ENCODE peak calls at places on chromosomes 1 and 21, in four cellular contexts. One of them, this sample, is unnamed. For H3K9me3, the result is how much of the 10 kb centered on the place peaks cover.

GRCh38 chr1:233714631-233715217 is 100.8 kb downstream of the KCNK1 start:
- DNase-seq in aorta: no peak
- DNase-seq in psoas muscle: no peak
- DNase-seq in CD4-positive, alpha-beta T cell: no peak
- DNase-seq in this sample: no peak

GRCh38 chr1:244319283-244320132 is 132.2 kb downstream of the ADSS2 start:
- DNase-seq in psoas muscle: no peak
- DNase-seq in CD4-positive, alpha-beta T cell: no peak
- DNase-seq in aorta: no peak
- DNase-seq in this sample: no peak

GRCh38 chr1:1082239-1083180 is 8.4 kb upstream of the RNF223 start:
- DNase-seq in aorta: no peak
- DNase-seq in CD4-positive, alpha-beta T cell: no peak
- DNase-seq in psoas muscle: no peak
- DNase-seq in this sample: peak

GRCh38 chr21:34305605-34306235 is 58.1 kb upstream of the KCNE2 start:
- DNase-seq in CD4-positive, alpha-beta T cell: no peak
- DNase-seq in psoas muscle: no peak
- DNase-seq in aorta: no peak
- DNase-seq in this sample: no peak

GRCh38 chr1:162983671-162984425 is 85.3 kb upstream of the RGS4 start:
- DNase-seq in CD4-positive, alpha-beta T cell: no peak
- DNase-seq in aorta: no peak
- DNase-seq in psoas muscle: no peak
- DNase-seq in this sample: no peak

GRCh38 chr1:22053861-22054770 is 1.6 kb downstream of the CDC42 start:
- DNase-seq in psoas muscle: no peak
- DNase-seq in CD4-positive, alpha-beta T cell: no peak
- DNase-seq in aorta: no peak
- DNase-seq in this sample: no peak

GRCh38 chr1:15469836-15470495 is 5.9 kb upstream of the CELA2B start:
- DNase-seq in psoas muscle: no peak
- DNase-seq in CD4-positive, alpha-beta T cell: no peak
- DNase-seq in aorta: no peak
- DNase-seq in this sample: no peak

GRCh38 chr1:234889643-234890042 is 239.0 kb downstream of the TOMM20 start:
- DNase-seq in CD4-positive, alpha-beta T cell: no peak
- DNase-seq in aorta: no peak
- DNase-seq in psoas muscle: no peak
- DNase-seq in this sample: no peak

GRCh38 chr21:17901458-17902092 is 82.4 kb upstream of the C21orf91 start:
- DNase-seq in psoas muscle: no peak
- DNase-seq in CD4-positive, alpha-beta T cell: no peak
- DNase-seq in aorta: no peak
- DNase-seq in this sample: no peak

GRCh38 chr1:167881069-167881468 is 32.9 kb downstream of the ADCY10 start:
- DNase-seq in aorta: no peak
- DNase-seq in psoas muscle: no peak
- DNase-seq in CD4-positive, alpha-beta T cell: no peak
- DNase-seq in this sample: no peak

GRCh38 chr1:57678138-57678537 is 254.3 kb upstream of the DAB1 start:
- DNase-seq in aorta: no peak
- DNase-seq in CD4-positive, alpha-beta T cell: no peak
- DNase-seq in psoas muscle: no peak
- DNase-seq in this sample: no peak

GRCh38 chr1:51708911-51709760 is 92.2 kb downstream of the OSBPL9 start:
- DNase-seq in aorta: no peak
- DNase-seq in psoas muscle: no peak
- DNase-seq in CD4-positive, alpha-beta T cell: no peak
- DNase-seq in this sample: no peak

GRCh38 chr1:216793303-216793702 is 70.1 kb upstream of the ESRRG start:
- DNase-seq in psoas muscle: no peak
- DNase-seq in CD4-positive, alpha-beta T cell: no peak
- DNase-seq in aorta: no peak
- DNase-seq in this sample: no peak

GRCh38 chr1:44847786-44848185 is 4.7 kb upstream of the PTCH2 start:
- DNase-seq in aorta: no peak
- DNase-seq in psoas muscle: no peak
- DNase-seq in CD4-positive, alpha-beta T cell: no peak
- DNase-seq in this sample: no peak

GRCh38 chr1:156958247-156958714 is 37.8 kb downstream of the LRRC71 start:
- DNase-seq in aorta: no peak
- DNase-seq in psoas muscle: no peak
- DNase-seq in CD4-positive, alpha-beta T cell: no peak
- DNase-seq in this sample: no peak

GRCh38 chr1:113217447-113218208 is 144.6 kb downstream of the LRIG2 start:
- DNase-seq in CD4-positive, alpha-beta T cell: no peak
- DNase-seq in psoas muscle: no peak
- DNase-seq in aorta: no peak
- DNase-seq in this sample: no peak

GRCh38 chr1:201418461-201418860 is 3.1 kb downstream of the TNNI1 start:
- DNase-seq in aorta: peak
- DNase-seq in psoas muscle: no peak
- DNase-seq in CD4-positive, alpha-beta T cell: no peak
- DNase-seq in this sample: no peak

GRCh38 chr21:36319767-36320420 is at the start of gene MORC3:
- DNase-seq in aorta: peak
- DNase-seq in CD4-positive, alpha-beta T cell: peak
- DNase-seq in psoas muscle: peak
- DNase-seq in this sample: peak

GRCh38 chr1:236000781-236001180 is 64.1 kb downstream of the NID1 start:
- DNase-seq in psoas muscle: no peak
- DNase-seq in aorta: no peak
- DNase-seq in CD4-positive, alpha-beta T cell: no peak
- DNase-seq in this sample: no peak

GRCh38 chr1:223177681-223178080 is 34.6 kb upstream of the TLR5 start:
- DNase-seq in aorta: peak
- DNase-seq in psoas muscle: no peak
- DNase-seq in CD4-positive, alpha-beta T cell: no peak
- DNase-seq in this sample: peak

GRCh38 chr1:231192620-231193163 is 30.8 kb downstream of the TRIM67 start:
- DNase-seq in aorta: no peak
- DNase-seq in CD4-positive, alpha-beta T cell: no peak
- DNase-seq in psoas muscle: no peak
- DNase-seq in this sample: peak

GRCh38 chr1:176820292-176821056 is 344.0 kb downstream of the ASTN1 start:
- DNase-seq in CD4-positive, alpha-beta T cell: no peak
- DNase-seq in psoas muscle: no peak
- DNase-seq in aorta: no peak
- DNase-seq in this sample: no peak

GRCh38 chr21:34351786-34352241 is 12.0 kb upstream of the KCNE2 start:
- DNase-seq in CD4-positive, alpha-beta T cell: peak
- DNase-seq in aorta: no peak
- DNase-seq in psoas muscle: no peak
- DNase-seq in this sample: no peak

GRCh38 chr1:156926175-156926574 is 5.7 kb downstream of the LRRC71 start:
- DNase-seq in CD4-positive, alpha-beta T cell: peak
- DNase-seq in aorta: peak
- DNase-seq in psoas muscle: peak
- DNase-seq in this sample: peak

GRCh38 chr1:180112979-180113650 is 41.6 kb upstream of the QSOX1 start:
- DNase-seq in psoas muscle: no peak
- DNase-seq in CD4-positive, alpha-beta T cell: no peak
- DNase-seq in aorta: no peak
- DNase-seq in this sample: no peak

GRCh38 chr1:85320371-85321131 is 44.1 kb upstream of the BCL10 start:
- DNase-seq in aorta: no peak
- DNase-seq in psoas muscle: no peak
- DNase-seq in CD4-positive, alpha-beta T cell: no peak
- DNase-seq in this sample: no peak

GRCh38 chr1:3069491-3070303 is 694 bp downstream of the PRDM16 start:
- DNase-seq in aorta: peak
- DNase-seq in psoas muscle: peak
- DNase-seq in CD4-positive, alpha-beta T cell: no peak
- DNase-seq in this sample: peak

GRCh38 chr21:27462786-27463185 is 495.9 kb upstream of the ADAMTS5 start:
- DNase-seq in CD4-positive, alpha-beta T cell: no peak
- DNase-seq in aorta: no peak
- DNase-seq in psoas muscle: no peak
- DNase-seq in this sample: no peak

GRCh38 chr1:25245809-25246599 is 1.2 kb downstream of the RSRP1 start:
- DNase-seq in psoas muscle: no peak
- DNase-seq in aorta: no peak
- DNase-seq in CD4-positive, alpha-beta T cell: no peak
- DNase-seq in this sample: no peak

GRCh38 chr1:246582301-246583055 is 16.2 kb downstream of the CNST start:
- DNase-seq in aorta: no peak
- DNase-seq in psoas muscle: no peak
- DNase-seq in CD4-positive, alpha-beta T cell: no peak
- DNase-seq in this sample: peak

GRCh38 chr1:9302745-9303524 is 10.2 kb downstream of the SPSB1 start:
- DNase-seq in aorta: no peak
- DNase-seq in psoas muscle: no peak
- DNase-seq in CD4-positive, alpha-beta T cell: no peak
- DNase-seq in this sample: no peak

GRCh38 chr21:38505654-38506523 is 7.6 kb upstream of the ERG start:
- DNase-seq in CD4-positive, alpha-beta T cell: no peak
- DNase-seq in psoas muscle: no peak
- DNase-seq in aorta: no peak
- DNase-seq in this sample: no peak

GRCh38 chr1:201302168-201302896 is 19.0 kb downstream of the PKP1 start:
- DNase-seq in aorta: no peak
- DNase-seq in psoas muscle: no peak
- DNase-seq in CD4-positive, alpha-beta T cell: no peak
- DNase-seq in this sample: no peak

GRCh38 chr1:110309139-110309538 is 30.0 kb upstream of the RBM15 start:
- DNase-seq in psoas muscle: no peak
- DNase-seq in CD4-positive, alpha-beta T cell: no peak
- DNase-seq in aorta: no peak
- DNase-seq in this sample: no peak

GRCh38 chr1:50898773-50899172 is 61.3 kb downstream of the FAF1 start:
- DNase-seq in CD4-positive, alpha-beta T cell: no peak
- DNase-seq in aorta: no peak
- DNase-seq in psoas muscle: no peak
- DNase-seq in this sample: no peak

GRCh38 chr21:35382696-35383095 is 333.6 kb upstream of the RUNX1 start:
- DNase-seq in CD4-positive, alpha-beta T cell: no peak
- DNase-seq in aorta: no peak
- DNase-seq in psoas muscle: no peak
- DNase-seq in this sample: no peak

DNA sequence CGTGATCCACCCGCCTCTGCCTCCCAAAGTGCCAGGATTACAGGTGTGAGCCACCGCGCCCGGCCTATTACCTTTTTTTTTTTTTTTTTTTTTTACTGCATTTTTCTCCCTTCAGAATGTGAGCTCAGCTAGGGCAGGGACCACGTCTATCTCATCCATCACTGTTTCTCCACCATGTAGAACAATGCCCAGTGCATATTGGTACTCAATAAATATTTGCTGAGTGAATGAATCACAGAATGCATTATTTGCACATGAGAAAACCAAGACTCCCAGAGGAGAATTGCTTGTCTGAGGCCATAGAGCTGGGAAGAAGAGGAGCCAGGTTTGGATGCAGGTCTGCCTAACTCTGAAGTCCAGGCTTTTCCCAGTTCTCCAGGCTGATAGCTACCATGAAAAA is 8.2 kb upstream of the SLC9A1 start:
- DNase-seq in aorta: no peak
- DNase-seq in psoas muscle: no peak
- DNase-seq in CD4-positive, alpha-beta T cell: no peak
- DNase-seq in this sample: no peak
- H3K9me3 ChIP-seq in aorta: under half
- H3K9me3 ChIP-seq in psoas muscle: under half
- H3K9me3 ChIP-seq in CD4-positive, alpha-beta T cell: under half
- H3K9me3 ChIP-seq in this sample: under half

DNA sequence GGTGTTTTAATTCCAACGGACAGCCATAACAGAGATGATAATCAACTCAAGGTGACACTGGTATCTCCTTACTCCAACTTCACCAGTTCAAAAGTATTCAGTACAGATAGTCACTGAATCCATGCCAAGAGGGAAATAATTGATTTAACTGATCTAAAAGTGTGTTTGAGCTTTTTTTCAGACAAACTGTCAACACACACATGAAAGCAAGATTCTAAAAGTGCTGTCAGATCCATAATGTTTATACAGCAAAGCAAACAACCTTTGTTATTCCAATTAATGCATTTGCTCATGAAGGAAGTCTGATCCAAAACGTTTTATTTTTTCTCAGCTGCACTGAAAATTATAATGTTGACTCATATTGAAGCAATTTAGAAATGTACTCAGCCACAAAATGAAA is 5.9 kb upstream of the PRKAA2 start:
- DNase-seq in psoas muscle: no peak
- DNase-seq in aorta: no peak
- DNase-seq in CD4-positive, alpha-beta T cell: no peak
- DNase-seq in this sample: no peak
- H3K27ac ChIP-seq in psoas muscle: no peak
- H3K27ac ChIP-seq in aorta: no peak
- H3K27ac ChIP-seq in CD4-positive, alpha-beta T cell: no peak
- H3K27ac ChIP-seq in this sample: no peak

GRCh38 chr1:4702927-4703326 is 48.5 kb downstream of the AJAP1 start:
- DNase-seq in aorta: no peak
- DNase-seq in psoas muscle: no peak
- DNase-seq in CD4-positive, alpha-beta T cell: no peak
- DNase-seq in this sample: no peak
- H3K9me3 ChIP-seq in aorta: under half
- H3K9me3 ChIP-seq in psoas muscle: under half
- H3K9me3 ChIP-seq in CD4-positive, alpha-beta T cell: under half
- H3K9me3 ChIP-seq in this sample: under half

GRCh38 chr1:181117648-181118449 is 29.3 kb downstream of the IER5 start:
- DNase-seq in aorta: no peak
- DNase-seq in CD4-positive, alpha-beta T cell: no peak
- DNase-seq in psoas muscle: no peak
- DNase-seq in this sample: peak
- H3K27ac ChIP-seq in aorta: no peak
- H3K27ac ChIP-seq in CD4-positive, alpha-beta T cell: no peak
- H3K27ac ChIP-seq in psoas muscle: no peak
- H3K27ac ChIP-seq in this sample: peak

DNA sequence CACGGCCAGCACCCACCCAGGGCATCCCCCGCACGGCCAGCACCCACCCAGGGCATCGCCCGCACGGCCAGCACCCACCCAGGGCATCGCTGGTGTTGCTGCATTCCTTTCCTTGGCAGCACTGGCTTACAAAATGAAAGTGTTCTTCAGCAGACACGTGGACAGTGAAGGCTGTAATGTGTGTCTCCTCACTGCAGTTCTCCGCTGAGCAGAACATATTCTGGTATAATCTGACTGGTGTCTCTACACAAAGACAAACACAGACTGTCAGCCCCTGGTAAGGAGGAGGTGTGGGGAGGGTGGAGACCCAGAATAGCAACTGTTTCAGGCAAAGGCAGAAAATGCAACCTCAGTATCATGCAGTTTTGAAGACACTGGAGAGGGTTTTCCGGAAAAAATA is 7.3 kb downstream of the LYPD8 start:
- DNase-seq in psoas muscle: no peak
- DNase-seq in aorta: no peak
- DNase-seq in CD4-positive, alpha-beta T cell: no peak
- DNase-seq in this sample: no peak
- H3K9me3 ChIP-seq in psoas muscle: under half
- H3K9me3 ChIP-seq in aorta: under half
- H3K9me3 ChIP-seq in CD4-positive, alpha-beta T cell: under half
- H3K9me3 ChIP-seq in this sample: under half

This sample was measured in lower lobe of right lung.